ENCODE peak calls at places on chromosomes 3 and 15, in ten cellular contexts. E is AG10803, N is KBM-7, B is T-helper 1 cell, S is NCI-H2171 treated with DMSO at 0.1 percent for 48 hours, Z is lung, O is RPMI8226, X is thoracic aorta, D is BJ, K is stomach. M is an unnamed sample.

GRCh38 chr3:172991424-172991996 is 149.5 kb downstream of the SPATA16 start:
- DNase-seq in E (no peak), Z (no peak), K (no peak), O (no peak), D (no peak), N (no peak), S (no peak), X (no peak), B (no peak), M (no peak)

GRCh38 chr3:87624860-87625259 is 348.5 kb upstream of the POU1F1 start:
- DNase-seq in S (no peak), O (no peak), K (no peak), D (no peak), E (no peak), N (no peak), B (no peak), X (no peak), Z (no peak), M (no peak)

GRCh38 chr3:124158174-124158812 is 166.4 kb upstream of the ROPN1 start:
- DNase-seq in S (no peak), X (no peak), N (no peak), D (no peak), K (no peak), B (no peak), Z (no peak), E (no peak), O (no peak), M (no peak)

GRCh38 chr3:105656607-105657504 is 212.0 kb downstream of the CBLB start:
- DNase-seq in S (no peak), X (no peak), K (no peak), Z (no peak), D (peak), B (no peak), O (no peak), N (no peak), E (no peak), M (no peak)

GRCh38 chr3:22922317-22922716 is 280.8 kb upstream of the UBE2E2 start:
- DNase-seq in S (no peak), E (peak), X (no peak), D (no peak), Z (no peak), K (no peak), O (no peak), B (no peak), N (peak), M (no peak)

GRCh38 chr15:80514071-80514780 is 110.0 kb downstream of the ARNT2 start:
- DNase-seq in O (no peak), E (peak), K (no peak), S (no peak), B (no peak), N (no peak), Z (no peak), D (peak), X (no peak), M (no peak)

GRCh38 chr15:41892621-41893421 is 1.0 kb downstream of the SPTBN5 start:
- DNase-seq in B (peak), K (peak), Z (peak), N (no peak), D (no peak), S (no peak), E (no peak), O (peak), X (no peak), M (peak)

GRCh38 chr15:26260517-26261133 is 397.5 kb upstream of the ATP10A start:
- DNase-seq in D (no peak), B (peak), S (peak), E (peak), O (peak), K (no peak), Z (no peak), X (no peak), N (peak), M (peak)

GRCh38 chr3:129469026-129469425 is 29.0 kb downstream of the IFT122 start:
- DNase-seq in D (no peak), Z (no peak), X (no peak), O (no peak), E (no peak), B (no peak), K (peak), N (no peak), S (no peak), M (no peak)

GRCh38 chr3:187979543-187979942 is 174.4 kb upstream of the LPP start:
- DNase-seq in E (no peak), B (peak), N (no peak), D (no peak), Z (no peak), X (no peak), O (peak), S (no peak), K (no peak), M (peak)

M was measured in T-helper 9 cell.